ENCODE peak calls at places on chromosomes 2 and 18, in ten cellular contexts. L is kidney epithelial cell, D is choroid plexus epithelial cell, Z is AG04450, S is lower lobe of right lung, U is AG04449, F is PC-9, G is foreskin fibroblast, V is neural progenitor cell, Y is heart left ventricle. H is an unnamed sample.

GRCh38 chr2:117763806-117764205 is 50.7 kb upstream of the DDX18 start:
- DNase-seq in F (no peak), D (no peak), Y (peak; percentile 12), U (no peak), V (no peak), S (no peak), L (peak; percentile 19), Z (no peak), G (no peak), H (no peak)

GRCh38 chr2:195656131-195656858 is 731 bp upstream of the SLC39A10 start:
- DNase-seq in S (no peak), L (no peak), Y (peak; percentile 16), V (no peak), F (no peak), Z (no peak), G (no peak), D (peak; percentile 30), U (no peak), H (no peak)

GRCh38 chr18:79781331-79781941 is 16.3 kb upstream of the KCNG2 start:
- DNase-seq in S (no peak), F (no peak), U (no peak), G (no peak), L (no peak), D (peak; percentile 65), V (no peak), Y (no peak), Z (no peak), H (no peak)

GRCh38 chr2:173631123-173631450 is 276.4 kb downstream of the CDCA7 start:
- DNase-seq in G (peak; percentile 71), Z (no peak), Y (peak; percentile 47), U (no peak), F (no peak), S (no peak), V (no peak), L (no peak), D (peak; percentile 43), H (peak; percentile 23)

GRCh38 chr2:51350100-51350499 is 318.2 kb upstream of the NRXN1 start:
- DNase-seq in U (peak; percentile 34), Z (peak; percentile 63), Y (no peak), S (no peak), G (peak; percentile 3), D (peak; percentile 84), V (no peak), F (no peak), L (no peak), H (no peak)

GRCh38 chr18:908631-909621 is 4.3 kb downstream of the ADCYAP1 start:
- DNase-seq in F (no peak), L (no peak), Y (no peak), G (peak; percentile 9), V (peak; percentile 73), Z (no peak), S (no peak), D (no peak), U (no peak), H (no peak)

GRCh38 chr2:215536476-215536875 is 100.6 kb upstream of the FN1 start:
- DNase-seq in F (no peak), S (no peak), Z (no peak), Y (no peak), L (no peak), D (peak; percentile 41), G (peak; percentile 51), V (no peak), U (no peak), H (no peak)

GRCh38 chr2:13010283-13010682 is 293.5 kb downstream of the TRIB2 start:
- DNase-seq in D (no peak), Y (no peak), S (no peak), U (no peak), F (no peak), V (no peak), L (no peak), Z (no peak), G (no peak), H (no peak)

GRCh38 chr18:8088626-8089025 is 520.6 kb upstream of the RAB12 start:
- DNase-seq in Y (no peak), V (no peak), F (no peak), U (no peak), Z (no peak), L (no peak), D (no peak), S (no peak), G (no peak), H (no peak)

GRCh38 chr2:240024766-240025165 is 376 bp downstream of the NDUFA10 start:
- DNase-seq in S (peak; percentile 51), L (no peak), U (no peak), V (peak; percentile 26), F (no peak), D (peak; percentile 9), G (peak; percentile 13), Z (no peak), Y (peak; percentile 18), H (no peak)

GRCh38 chr2:218230882-218231281 is 13.9 kb downstream of the ARPC2 start:
- DNase-seq in S (no peak), D (peak; percentile 83), Z (no peak), G (peak; percentile 42), Y (no peak), L (peak; percentile 69), U (no peak), V (no peak), F (no peak), H (no peak)

GRCh38 chr2:19195681-19196080 is 162.7 kb downstream of the OSR1 start:
- DNase-seq in D (peak; percentile 61), L (no peak), G (peak; percentile 52), Z (no peak), F (no peak), U (no peak), V (no peak), Y (no peak), S (no peak), H (no peak)

GRCh38 chr2:62672601-62673000 is 32.9 kb upstream of the EHBP1 start:
- DNase-seq in Y (no peak), S (peak; percentile 51), L (peak; percentile 42), Z (peak; percentile 43), U (peak; percentile 73), G (peak; percentile 70), V (peak; percentile 79), D (peak; percentile 74), F (peak; percentile 58), H (no peak)

GRCh38 chr2:145088733-145089132 is 568.8 kb upstream of the ZEB2 start:
- DNase-seq in G (peak; percentile 78), V (no peak), S (no peak), Z (no peak), F (no peak), D (peak; percentile 10), U (no peak), L (no peak), Y (no peak), H (no peak)

GRCh38 chr18:3603460-3604259 is 153.7 kb downstream of the TGIF1 start:
- DNase-seq in G (peak; percentile 96), U (peak; percentile 97), Z (peak; percentile 91), V (peak; percentile 91), L (peak; percentile 98), F (peak; percentile 67), S (no peak), D (peak; percentile 98), Y (no peak), H (no peak)

GRCh38 chr18:52288403-52289004 is 51.5 kb upstream of the DCC start:
- DNase-seq in L (no peak), S (peak; percentile 51), Y (no peak), U (no peak), V (peak; percentile 66), D (peak; percentile 29), Z (no peak), F (peak; percentile 31), G (peak; percentile 31), H (no peak)

GRCh38 chr2:149098722-149099121 is 60.2 kb downstream of the LYPD6B start:
- DNase-seq in V (no peak), G (peak; percentile 13), U (peak; percentile 76), F (no peak), Z (no peak), D (no peak), S (no peak), Y (no peak), L (no peak), H (peak; percentile 42)

DNA sequence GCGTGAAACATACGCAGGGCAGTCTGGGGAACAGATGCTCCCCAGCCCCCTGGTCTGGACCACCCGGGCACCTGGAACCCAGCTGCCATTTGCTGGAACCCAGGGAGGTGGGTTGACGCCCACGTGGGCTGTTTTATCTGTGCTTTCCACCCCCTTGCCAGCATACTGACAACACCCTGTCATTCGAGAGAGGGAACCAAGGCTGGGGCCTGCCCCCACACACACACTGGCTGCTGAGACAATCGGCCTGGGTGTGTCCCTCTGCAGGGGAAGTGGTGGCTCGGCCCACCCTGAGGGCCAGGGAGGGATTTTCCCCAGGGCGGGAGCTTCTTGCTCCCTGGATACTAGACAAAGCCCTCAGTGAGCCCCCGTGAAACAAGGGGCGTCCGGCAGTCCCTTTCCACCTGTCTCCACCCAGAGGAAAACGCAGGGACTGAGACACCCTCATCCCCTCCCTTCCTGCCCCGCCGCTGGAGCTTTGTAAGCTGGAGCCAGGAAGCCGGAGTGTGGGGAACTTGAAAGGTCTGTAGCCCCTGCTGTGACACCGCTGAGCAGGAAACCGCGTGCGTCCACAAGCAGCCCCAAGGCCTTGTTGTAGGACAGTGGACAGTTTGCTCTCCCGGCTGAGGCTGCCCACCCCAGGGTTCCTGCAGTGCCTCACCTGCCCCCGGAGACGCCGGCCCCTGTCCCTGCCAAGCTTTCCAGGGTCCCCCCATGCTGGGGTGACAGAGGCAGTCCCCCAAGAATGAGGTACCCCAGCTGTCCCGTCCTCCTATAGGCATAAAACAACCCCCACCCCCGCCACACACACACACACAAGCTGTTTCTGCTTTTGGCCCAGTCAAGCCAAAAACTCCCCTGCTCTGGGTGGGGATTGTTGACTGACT is 14.1 kb upstream of the KLF11 start:
- DNase-seq in S (peak; percentile 88), F (peak; percentile 23), D (peak; percentile 75), Z (no peak), G (no peak), L (no peak), Y (peak; percentile 85), V (peak; percentile 59), U (no peak), H (no peak)
- H3K4me3 ChIP-seq in S (peak overlapping the region; percentile 35), F (no peak overlapping the region), D (no peak overlapping the region), Z (no peak overlapping the region), G (no peak overlapping the region), L (no peak overlapping the region), Y (peak overlapping the region; percentile 10), V (no peak overlapping the region), U (no peak overlapping the region), H (no peak overlapping the region)

GRCh38 chr2:84041494-84041893 is 417.6 kb downstream of the SUCLG1 start:
- DNase-seq in U (no peak), G (no peak), L (no peak), D (no peak), S (no peak), F (no peak), V (no peak), Y (no peak), Z (no peak), H (no peak)
- TF ChIP-seq CTCF in U (no peak), G (no peak), L (no peak), D (no peak), S (no peak), F (no peak), V (no peak), Y (no peak), Z (no peak), H (peak; percentile 21)

GRCh38 chr2:197054437-197054836 is 127.9 kb upstream of the PGAP1 start:
- DNase-seq in Y (no peak), S (no peak), G (no peak), Z (no peak), U (no peak), V (no peak), D (no peak), L (peak; percentile 14), F (no peak), H (no peak)
- H3K4me3 ChIP-seq in Y (no peak overlapping the region), S (no peak overlapping the region), G (no peak overlapping the region), Z (no peak overlapping the region), U (no peak overlapping the region), V (no peak overlapping the region), D (no peak overlapping the region), L (no peak overlapping the region), F (no peak overlapping the region), H (no peak overlapping the region)

GRCh38 chr2:172398444-172398843 is 28.9 kb upstream of the ITGA6 start:
- DNase-seq in Y (peak; percentile 40), Z (no peak), U (no peak), L (no peak), G (no peak), F (no peak), V (no peak), S (no peak), D (peak; percentile 12), H (no peak)
- TF ChIP-seq CTCF in Y (no peak), Z (no peak), U (no peak), L (no peak), G (no peak), F (no peak), V (no peak), S (no peak), D (no peak), H (no peak)

H was measured in LNCaP clone FGC.